ENCODE peak calls at places on chromosome 14, in nine cellular contexts. Y is right cardiac atrium; F is cardiac muscle cell; S is left ventricle myocardium inferior; R is heart right ventricle; E is iPS DF 6.9; Q is HL-60; P is adrenal gland; X is effector memory CD4-positive, alpha-beta T cell. C is an unnamed sample.

GRCh38 chr14:71932229-71932951 is at the start of gene RGS6:
- DNase-seq in P (no peak), F (peak), E (peak), X (no peak), Y (peak), R (no peak), Q (no peak), S (peak), C (peak)

GRCh38 chr14:96598332-96598928 is 96.2 kb downstream of the PAPOLA start:
- DNase-seq in S (no peak), F (no peak), Q (no peak), R (no peak), E (no peak), X (no peak), Y (no peak), P (no peak), C (no peak)

GRCh38 chr14:70887207-70888150 is 19.8 kb upstream of the PCNX1 start:
- DNase-seq in F (no peak), E (no peak), P (no peak), Y (no peak), Q (no peak), X (no peak), S (no peak), R (no peak), C (no peak)

GRCh38 chr14:83291716-83292115 is 1758.1 kb upstream of the SEL1L start:
- DNase-seq in Y (no peak), F (no peak), R (no peak), X (no peak), E (no peak), P (no peak), Q (no peak), S (no peak), C (no peak)

GRCh38 chr14:24422694-24423531 is 6.6 kb downstream of the CBLN3 start:
- DNase-seq in Q (no peak), S (no peak), E (no peak), F (no peak), X (no peak), P (peak), Y (no peak), R (no peak), C (no peak)

GRCh38 chr14:105020815-105021655 is at the start of gene CDCA4:
- DNase-seq in P (peak), E (peak), F (peak), Y (peak), X (peak), S (peak), Q (peak), R (peak), C (peak)

GRCh38 chr14:65169351-65169750 is 67.0 kb upstream of the MAX start:
- DNase-seq in S (no peak), Y (no peak), Q (no peak), R (peak), X (no peak), P (no peak), F (no peak), E (no peak), C (no peak)

GRCh38 chr14:95385701-95386100 is 66.0 kb upstream of the CLMN start:
- DNase-seq in E (no peak), Q (no peak), X (no peak), Y (no peak), F (no peak), P (no peak), S (no peak), R (no peak), C (no peak)

GRCh38 chr14:71686677-71687076 is 245.6 kb upstream of the RGS6 start:
- DNase-seq in R (no peak), Y (no peak), F (no peak), X (no peak), S (no peak), P (peak), Q (no peak), E (no peak), C (no peak)

GRCh38 chr14:36716614-36717184 is 55.0 kb downstream of the PAX9 start:
- DNase-seq in P (no peak), Y (no peak), Q (no peak), F (no peak), R (no peak), X (no peak), S (no peak), E (no peak), C (no peak)

GRCh38 chr14:76957224-76957881 is 71.2 kb downstream of the IRF2BPL start:
- DNase-seq in Y (no peak), P (no peak), E (no peak), X (peak), R (no peak), S (no peak), Q (no peak), F (no peak), C (no peak)
- H3K27ac ChIP-seq in Y (peak), P (peak), E (peak), X (peak), R (peak), S (peak), Q (no peak), F (peak), C (peak)

GRCh38 chr14:74589291-74589879 is 22.7 kb downstream of the LTBP2 start:
- DNase-seq in P (no peak), R (no peak), E (no peak), S (no peak), Y (no peak), X (no peak), Q (no peak), F (no peak), C (no peak)
- H3K27ac ChIP-seq in P (no peak), R (no peak), E (no peak), S (no peak), Y (no peak), X (no peak), Q (no peak), F (no peak), C (no peak)

GRCh38 chr14:61925732-61926445 is 163.7 kb downstream of the SNAPC1 start:
- DNase-seq in Y (no peak), S (no peak), Q (no peak), X (no peak), P (no peak), F (no peak), R (no peak), E (no peak), C (no peak)

GRCh38 chr14:61927015-61927414 is 164.8 kb downstream of the SNAPC1 start:
- DNase-seq in E (no peak), F (no peak), Y (no peak), R (no peak), X (no peak), P (no peak), S (no peak), Q (no peak), C (no peak)

GRCh38 chr14:61928300-61928699 is 166.1 kb downstream of the SNAPC1 start:
- DNase-seq in S (no peak), R (no peak), E (no peak), Y (no peak), F (no peak), X (no peak), Q (no peak), P (no peak), C (no peak)

GRCh38 chr14:61929651-61930050 is 167.4 kb downstream of the SNAPC1 start:
- DNase-seq in Q (no peak), P (no peak), S (no peak), X (no peak), R (no peak), Y (no peak), F (no peak), E (no peak), C (no peak)

GRCh38 chr14:61927521-61927920 is 165.3 kb downstream of the SNAPC1 start:
- DNase-seq in R (no peak), E (no peak), P (no peak), S (no peak), Y (no peak), F (no peak), X (no peak), Q (no peak), C (no peak)
- H3K27ac ChIP-seq in R (no peak), E (no peak), P (no peak), S (no peak), Y (no peak), F (no peak), X (no peak), Q (no peak), C (no peak)

DNA sequence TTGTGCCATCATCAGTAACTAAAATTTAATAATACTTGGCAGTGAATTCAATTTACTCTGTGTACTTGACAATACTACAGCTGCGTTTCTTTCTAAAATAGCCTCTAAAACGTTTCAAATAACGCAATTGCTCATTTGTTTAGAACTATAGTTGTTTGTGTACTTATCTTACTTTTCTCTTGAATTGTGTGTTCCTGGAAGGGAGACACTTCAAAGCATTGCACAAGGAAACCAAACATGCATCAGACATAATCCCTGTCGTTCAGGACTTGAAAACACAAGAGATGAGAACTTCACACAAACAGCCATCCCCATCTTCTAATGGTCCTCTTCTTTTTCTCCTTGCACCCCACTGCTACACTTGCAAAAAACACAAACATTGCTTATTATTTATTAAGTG is 38.4 kb downstream of the PTGER2 start:
- DNase-seq in E (no peak), R (no peak), F (no peak), X (no peak), S (no peak), Y (no peak), P (no peak), Q (no peak), C (no peak)
- H3K27ac ChIP-seq in E (no peak), R (no peak), F (no peak), X (peak), S (no peak), Y (no peak), P (no peak), Q (no peak), C (no peak)

GRCh38 chr14:20435454-20436362 is at the start of gene KLHL33:
- DNase-seq in S (no peak), Y (peak), F (no peak), X (no peak), E (no peak), R (no peak), Q (no peak), P (no peak), C (no peak)
- H3K27ac ChIP-seq in S (peak), Y (peak), F (no peak), X (no peak), E (no peak), R (peak), Q (no peak), P (no peak), C (peak)

C was measured in testis.